ENCODE peak calls at places on chromosomes 12 and 14, in four cellular contexts. L is psoas muscle, V is body of pancreas, G is esophagus muscularis mucosa. J is an unnamed sample.

GRCh38 chr12:2457215-2458112 is 337.3 kb upstream of the FKBP4 start:
- DNase-seq in L (no peak), V (no peak), G (no peak), J (no peak)

GRCh38 chr14:93984070-93984469 is 7.7 kb upstream of the ASB2 start:
- DNase-seq in L (peak; percentile 55), V (no peak), G (no peak), J (no peak)

GRCh38 chr12:56657416-56658379 is 11.9 kb upstream of the ATP5F1B start:
- DNase-seq in L (no peak), V (no peak), G (no peak), J (no peak)

GRCh38 chr12:3698218-3698974 is 54.5 kb downstream of the CRACR2A start:
- DNase-seq in L (no peak), V (no peak), G (no peak), J (no peak)

GRCh38 chr14:52131640-52132320 is 62.9 kb upstream of the NID2 start:
- DNase-seq in L (peak; percentile 57), V (peak; percentile 89), G (no peak), J (peak; percentile 68)

GRCh38 chr12:85423947-85424346 is 143.9 kb downstream of the ALX1 start:
- DNase-seq in L (no peak), V (no peak), G (no peak), J (no peak)

GRCh38 chr12:108764540-108765288 is 33.4 kb upstream of the CORO1C start:
- DNase-seq in L (no peak), V (no peak), G (no peak), J (no peak)

GRCh38 chr12:13196302-13196921 is at the start of gene EMP1:
- DNase-seq in L (peak; percentile 91), V (peak; percentile 91), G (peak; percentile 98), J (peak; percentile 94)

GRCh38 chr14:100035700-100036099 is 29.5 kb upstream of the EVL start:
- DNase-seq in L (no peak), V (no peak), G (no peak), J (no peak)

GRCh38 chr12:56631790-56632700 is 1.9 kb upstream of the BAZ2A start:
- DNase-seq in L (peak; percentile 74), V (peak; percentile 80), G (peak; percentile 93), J (peak; percentile 67)

GRCh38 chr14:66240112-66240511 is 246.1 kb upstream of the CCDC196 start:
- DNase-seq in L (no peak), V (no peak), G (no peak), J (no peak)

GRCh38 chr14:47917344-47917954 is 242.0 kb upstream of the MDGA2 start:
- DNase-seq in L (no peak), V (peak; percentile 17), G (no peak), J (no peak)

GRCh38 chr12:109961201-109961600 is 35.0 kb downstream of the GIT2 start:
- DNase-seq in L (no peak), V (no peak), G (no peak), J (no peak)

GRCh38 chr14:72024043-72024407 is 91.8 kb downstream of the RGS6 start:
- DNase-seq in L (no peak), V (peak; percentile 42), G (no peak), J (no peak)

GRCh38 chr14:21840765-21841164 is 167.1 kb upstream of the OR4E1 start:
- DNase-seq in L (no peak), V (no peak), G (no peak), J (no peak)

GRCh38 chr14:33949051-33950037 is 1.5 kb downstream of the EGLN3 start:
- DNase-seq in L (no peak), V (no peak), G (no peak), J (no peak)

GRCh38 chr12:13039557-13039956 is 4.6 kb upstream of the FAM234B start:
- DNase-seq in L (no peak), V (no peak), G (no peak), J (no peak)

GRCh38 chr12:114335607-114336006 is 70.3 kb downstream of the TBX5 start:
- DNase-seq in L (no peak), V (no peak), G (no peak), J (no peak)

GRCh38 chr12:115426732-115427131 is 742.8 kb upstream of the TBX3 start:
- DNase-seq in L (no peak), V (no peak), G (no peak), J (no peak)

GRCh38 chr14:60922050-60922449 is 58.8 kb downstream of the TRMT5 start:
- DNase-seq in L (no peak), V (no peak), G (no peak), J (no peak)

GRCh38 chr12:3464561-3464960 is 26.4 kb upstream of the PRMT8 start:
- DNase-seq in L (no peak), V (no peak), G (no peak), J (no peak)

GRCh38 chr14:35044939-35045797 is 904 bp upstream of the FAM177A1 start:
- DNase-seq in L (no peak), V (peak; percentile 11), G (no peak), J (no peak)

GRCh38 chr12:30201301-30202160 is 417.8 kb upstream of the TMTC1 start:
- DNase-seq in L (no peak), V (no peak), G (no peak), J (no peak)

GRCh38 chr14:33894339-33894738 is 56.5 kb downstream of the EGLN3 start:
- DNase-seq in L (no peak), V (no peak), G (no peak), J (no peak)

GRCh38 chr12:57086951-57087688 is 1.8 kb upstream of the NAB2 start:
- DNase-seq in L (peak; percentile 95), V (peak; percentile 86), G (peak; percentile 97), J (peak; percentile 93)

GRCh38 chr12:69154585-69155363 is 84.6 kb upstream of the CPSF6 start:
- DNase-seq in L (peak; percentile 52), V (peak; percentile 80), G (peak; percentile 93), J (peak; percentile 72)

GRCh38 chr14:75183225-75183624 is 6.8 kb upstream of the TMED10 start:
- DNase-seq in L (no peak), V (no peak), G (no peak), J (no peak)

GRCh38 chr14:77139540-77140342 is 1.9 kb downstream of the ZDHHC22 start:
- DNase-seq in L (peak; percentile 27), V (peak; percentile 24), G (no peak), J (no peak)

GRCh38 chr14:77142289-77142814 is 761 bp upstream of the ZDHHC22 start:
- DNase-seq in L (no peak), V (no peak), G (no peak), J (no peak)

GRCh38 chr14:77141592-77142288 is at the start of gene ZDHHC22:
- DNase-seq in L (no peak), V (no peak), G (no peak), J (no peak)

GRCh38 chr14:77140343-77140936 is 1.2 kb downstream of the ZDHHC22 start:
- DNase-seq in L (no peak), V (no peak), G (no peak), J (no peak)

GRCh38 chr14:77140937-77141591 is 527 bp downstream of the ZDHHC22 start:
- DNase-seq in L (no peak), V (no peak), G (no peak), J (no peak)
- TF ChIP-seq CTCF in L (peak; percentile 39), V (no peak), G (no peak), J (no peak)

DNA sequence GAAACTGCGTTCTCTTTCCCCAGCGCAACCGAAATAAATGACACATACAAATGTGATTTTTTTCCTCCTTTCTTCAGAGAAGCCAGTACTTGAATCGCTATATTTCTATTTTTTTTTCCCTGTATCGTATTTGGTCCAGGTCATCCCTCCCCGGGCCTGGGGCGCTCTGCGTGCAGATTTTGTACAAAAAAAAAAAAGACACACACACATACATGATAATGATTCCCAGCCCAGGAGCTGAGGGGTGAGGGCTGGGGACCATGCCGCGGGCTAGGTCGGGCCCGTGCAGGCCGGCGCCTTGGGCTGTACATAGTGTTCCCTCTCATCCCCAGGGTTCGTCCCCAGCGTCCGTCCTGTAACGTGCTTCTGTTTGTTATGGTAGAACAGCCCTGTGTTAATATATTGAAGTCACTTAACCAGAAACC is 3.0 kb downstream of the HOXC9 start:
- DNase-seq in L (no peak), V (no peak), G (no peak), J (no peak)
- H3K27me3 ChIP-seq in L (no peaks in the 10 kb centered on the region), V (peaks cover 6% of the 10 kb centered on the region), G (peaks cover 100% of the 10 kb centered on the region), J (peaks cover 5% of the 10 kb centered on the region)

DNA sequence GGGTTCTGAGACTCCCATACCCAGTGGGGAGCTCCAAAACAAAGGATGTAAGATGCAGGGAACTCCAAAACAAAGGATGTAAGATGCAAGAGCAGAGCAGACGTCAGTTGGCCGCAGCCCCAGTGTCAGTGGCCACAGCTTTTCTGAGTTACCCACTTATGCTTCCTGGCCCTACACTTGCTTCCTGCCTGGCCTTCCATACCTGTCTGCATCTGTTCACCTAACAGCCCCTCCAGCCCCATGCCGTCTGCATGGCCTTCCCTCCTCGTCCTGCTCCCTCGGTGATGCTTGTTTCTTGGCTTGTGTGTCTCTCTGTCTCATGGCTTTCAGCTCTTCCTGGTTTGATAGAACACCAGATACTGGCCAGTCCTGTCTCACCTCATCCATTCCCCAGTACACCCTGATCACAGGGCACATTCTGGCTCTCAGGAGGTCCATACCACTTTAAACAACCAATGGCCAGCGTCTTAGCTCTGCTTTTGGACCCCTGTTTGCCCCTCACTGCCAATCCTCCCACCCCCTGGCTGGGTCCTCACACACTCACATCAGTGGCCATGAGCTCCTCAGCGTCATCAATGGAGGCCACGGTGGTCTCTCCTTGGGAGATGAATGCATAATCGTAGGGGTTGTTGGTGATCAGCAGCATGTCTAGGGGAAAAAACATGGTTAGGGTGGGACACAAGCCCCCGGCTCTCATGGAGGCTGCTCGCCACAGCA is 5.3 kb downstream of the MYH7 start:
- DNase-seq in L (no peak), V (no peak), G (no peak), J (no peak)
- H3K27ac ChIP-seq in L (no peak overlapping the region), V (no peak overlapping the region), G (no peak overlapping the region), J (peak overlapping the region; percentile 21)

GRCh38 chr14:89067293-89067972 is 243.0 kb downstream of the TTC8 start:
- DNase-seq in L (no peak), V (no peak), G (peak; percentile 83), J (no peak)
- TF ChIP-seq CTCF in L (no peak), V (no peak), G (no peak), J (no peak)